ENCODE peak calls at places on chromosomes 3 and 15, in seven cellular contexts. P is right lobe of liver, W is body of pancreas, K is K562, G is GM12878, A is esophagus muscularis mucosa, S is heart left ventricle. O is an unnamed sample.

GRCh38 chr15:39381517-39381916 is 199.4 kb upstream of the THBS1 start:
- DNase-seq in G (peak), K (no peak), W (no peak), S (no peak), P (no peak), A (no peak), O (no peak)

GRCh38 chr3:144556392-144556791 is 584.8 kb downstream of the DIPK2A start:
- DNase-seq in P (no peak), G (peak), A (no peak), K (peak), S (no peak), W (no peak), O (no peak)

GRCh38 chr3:125202197-125202596 is 10.4 kb downstream of the SLC12A8 start:
- DNase-seq in P (no peak), W (no peak), G (no peak), K (peak), S (no peak), A (no peak), O (no peak)

GRCh38 chr3:8663177-8664061 is 18.8 kb upstream of the SSUH2 start:
- DNase-seq in G (peak), S (peak), K (peak), A (no peak), W (peak), P (peak), O (peak)

GRCh38 chr15:83106994-83107840 is at the start of gene TM6SF1:
- DNase-seq in W (no peak), A (no peak), P (peak), G (no peak), S (peak), K (peak), O (no peak)

GRCh38 chr3:172380632-172381031 is 67.6 kb downstream of the GHSR start:
- DNase-seq in W (no peak), G (no peak), P (no peak), S (no peak), A (no peak), K (no peak), O (no peak)

GRCh38 chr15:74795961-74796625 is 14.2 kb downstream of the CSK start:
- DNase-seq in P (no peak), W (no peak), A (no peak), S (no peak), G (no peak), K (no peak), O (no peak)

GRCh38 chr3:169953462-169954141 is 13.0 kb upstream of the SEC62 start:
- DNase-seq in A (no peak), G (no peak), W (no peak), S (no peak), P (no peak), K (no peak), O (no peak)

GRCh38 chr15:56243117-56243773 is 434 bp downstream of the RFX7 start:
- DNase-seq in W (peak), G (no peak), A (peak), P (peak), S (peak), K (peak), O (peak)

GRCh38 chr15:38565287-38565670 is 665 bp upstream of the RASGRP1 start:
- DNase-seq in G (no peak), A (peak), S (no peak), W (no peak), P (no peak), K (no peak), O (no peak)

GRCh38 chr15:59160880-59161593 is 45.6 kb upstream of the LDHAL6B start:
- DNase-seq in A (no peak), W (no peak), K (peak), G (no peak), S (no peak), P (no peak), O (peak)

GRCh38 chr3:71142440-71143161 is 440.9 kb downstream of the FOXP1 start:
- DNase-seq in A (no peak), K (no peak), W (no peak), P (no peak), S (no peak), G (no peak), O (no peak)

GRCh38 chr3:172213168-172213567 is 173.8 kb downstream of the FNDC3B start:
- DNase-seq in K (no peak), G (peak), W (no peak), A (no peak), S (no peak), P (no peak), O (no peak)

GRCh38 chr3:103609472-103609871 is 1174.7 kb downstream of the ZPLD1 start:
- DNase-seq in S (no peak), W (no peak), P (no peak), A (no peak), K (no peak), G (no peak), O (no peak)

GRCh38 chr15:83671603-83672002 is 17.7 kb downstream of the ADAMTSL3 start:
- DNase-seq in K (no peak), P (no peak), A (no peak), W (no peak), S (no peak), G (no peak), O (no peak)

GRCh38 chr3:179898024-179898423 is 138.7 kb downstream of the PEX5L start:
- DNase-seq in G (no peak), A (no peak), K (peak), S (no peak), W (peak), P (no peak), O (no peak)

GRCh38 chr3:147887797-147888196 is 478.6 kb downstream of the ZIC1 start:
- DNase-seq in A (no peak), K (no peak), G (no peak), S (no peak), W (no peak), P (no peak), O (no peak)

GRCh38 chr3:21357241-21357640 is 393.8 kb downstream of the ZNF385D start:
- DNase-seq in G (no peak), S (no peak), P (no peak), W (no peak), K (no peak), A (no peak), O (no peak)

GRCh38 chr3:51938780-51939425 is 2.8 kb downstream of the RRP9 start:
- DNase-seq in P (peak), S (no peak), G (no peak), W (no peak), K (no peak), A (no peak), O (peak)

GRCh38 chr3:53140575-53141467 is 10.6 kb upstream of the RFT1 start:
- DNase-seq in G (no peak), K (no peak), S (no peak), P (no peak), A (no peak), W (no peak), O (no peak)

GRCh38 chr3:139434764-139435291 is 41.5 kb downstream of the RBP2 start:
- DNase-seq in W (no peak), K (no peak), S (no peak), A (peak), G (no peak), P (no peak), O (peak)

GRCh38 chr15:36332301-36332700 is 247.1 kb upstream of the CDIN1 start:
- DNase-seq in S (no peak), A (no peak), G (no peak), P (no peak), K (no peak), W (no peak), O (no peak)

GRCh38 chr3:192825657-192826200 is 91.9 kb downstream of the MB21D2 start:
- DNase-seq in G (no peak), W (no peak), P (no peak), A (no peak), S (no peak), K (no peak), O (no peak)

GRCh38 chr3:87191175-87191574 is 35.9 kb upstream of the CHMP2B start:
- DNase-seq in A (no peak), G (no peak), W (no peak), K (no peak), P (no peak), S (no peak), O (no peak)

GRCh38 chr15:41347236-41347635 is 14.6 kb downstream of the NUSAP1 start:
- DNase-seq in P (no peak), G (no peak), S (no peak), W (no peak), K (no peak), A (no peak), O (no peak)

GRCh38 chr15:94125131-94125530 is 106.2 kb upstream of the MCTP2 start:
- DNase-seq in A (no peak), S (no peak), W (no peak), P (no peak), K (no peak), G (no peak), O (no peak)

GRCh38 chr3:45145681-45146614 is at the start of gene CDCP1:
- DNase-seq in W (peak), S (no peak), K (peak), P (no peak), A (no peak), G (no peak), O (peak)

GRCh38 chr3:42228796-42229195 is 37.2 kb downstream of the CCK start:
- DNase-seq in K (peak), A (no peak), S (no peak), P (no peak), G (no peak), W (no peak), O (no peak)

GRCh38 chr3:30496496-30496966 is 109.9 kb upstream of the TGFBR2 start:
- DNase-seq in K (no peak), W (no peak), P (no peak), G (no peak), A (no peak), S (no peak), O (no peak)

GRCh38 chr15:37984368-37984767 is 49.9 kb downstream of the TMCO5A start:
- DNase-seq in S (no peak), W (no peak), A (no peak), P (no peak), G (no peak), K (no peak), O (no peak)

GRCh38 chr3:124883766-124884473 is 3.2 kb downstream of the ITGB5 start:
- DNase-seq in W (no peak), P (no peak), G (no peak), S (no peak), K (no peak), A (no peak), O (no peak)

GRCh38 chr3:98977520-98977919 is 76.0 kb upstream of the DCBLD2 start:
- DNase-seq in K (no peak), G (peak), A (no peak), S (no peak), P (no peak), W (no peak), O (no peak)

GRCh38 chr3:152969557-152970300 is 134.8 kb downstream of the P2RY1 start:
- DNase-seq in K (no peak), G (no peak), P (no peak), S (no peak), W (no peak), A (no peak), O (no peak)

GRCh38 chr3:193948459-193948858 is 187.5 kb upstream of the HES1 start:
- DNase-seq in A (no peak), W (no peak), P (no peak), S (no peak), K (no peak), G (no peak), O (no peak)

GRCh38 chr3:131174752-131175151 is 148.1 kb downstream of the NEK11 start:
- DNase-seq in A (no peak), P (no peak), G (peak), S (no peak), W (no peak), K (no peak), O (no peak)

GRCh38 chr3:138232705-138233364 is 45.7 kb downstream of the ARMC8 start:
- DNase-seq in W (no peak), A (no peak), G (no peak), P (no peak), S (no peak), K (no peak), O (no peak)

GRCh38 chr15:58553365-58553918 is 121.7 kb downstream of the LIPC start:
- DNase-seq in A (no peak), S (no peak), G (no peak), P (peak), K (no peak), W (no peak), O (peak)

GRCh38 chr3:25448750-25449684 is 21.0 kb downstream of the RARB start:
- DNase-seq in P (peak), K (no peak), G (no peak), W (peak), S (peak), A (no peak), O (peak)

GRCh38 chr15:55198706-55199105 is 2.0 kb upstream of the RSL24D1 start:
- DNase-seq in K (no peak), P (no peak), S (no peak), W (no peak), A (no peak), G (no peak), O (no peak)

GRCh38 chr15:55196011-55196410 is 730 bp downstream of the RSL24D1 start:
- DNase-seq in A (no peak), P (no peak), G (no peak), W (no peak), K (no peak), S (no peak), O (no peak)

GRCh38 chr15:55197362-55197705 is 593 bp upstream of the RSL24D1 start:
- DNase-seq in A (no peak), W (no peak), S (no peak), G (no peak), K (peak), P (no peak), O (no peak)

GRCh38 chr15:55196458-55197361 is at the start of gene RSL24D1:
- DNase-seq in W (peak), A (peak), S (peak), P (peak), G (peak), K (peak), O (peak)

DNA sequence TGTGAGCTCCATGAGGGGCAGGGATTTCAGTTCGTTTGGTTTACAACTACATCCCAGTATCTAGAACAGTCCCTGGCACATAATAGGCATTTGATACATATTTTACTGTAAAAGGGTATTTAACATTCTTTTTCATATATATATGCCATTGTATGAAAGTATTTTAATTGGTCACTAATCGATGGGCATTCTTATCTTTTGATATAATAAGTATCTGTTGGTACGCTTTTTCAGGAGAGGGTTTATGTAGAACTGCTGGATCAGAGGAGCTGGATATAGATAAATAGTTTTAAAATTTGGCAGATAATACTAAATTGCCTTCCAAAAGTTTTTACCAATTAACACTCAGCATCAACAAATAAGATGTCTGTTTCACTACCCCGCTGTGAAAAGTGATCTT is 978 bp upstream of the RSL24D1 start:
- DNase-seq in S (no peak), W (no peak), A (no peak), K (no peak), G (no peak), P (no peak), O (no peak)
- H3K4me3 ChIP-seq in S (peak), W (no peak), A (peak), K (peak), G (peak), P (peak), O (no peak)

GRCh38 chr15:44317423-44317822 is 28.9 kb downstream of the GOLM2 start:
- DNase-seq in G (no peak), A (no peak), P (no peak), K (no peak), S (no peak), W (no peak), O (no peak)

GRCh38 chr15:44314512-44314911 is 26.0 kb downstream of the GOLM2 start:
- DNase-seq in K (no peak), S (no peak), G (no peak), A (no peak), P (no peak), W (no peak), O (no peak)

GRCh38 chr15:44315164-44315563 is 26.6 kb downstream of the GOLM2 start:
- DNase-seq in W (no peak), P (no peak), A (no peak), K (no peak), G (no peak), S (no peak), O (no peak)

GRCh38 chr15:44315773-44316465 is 27.4 kb downstream of the GOLM2 start:
- DNase-seq in A (no peak), K (no peak), G (no peak), S (no peak), W (no peak), P (no peak), O (no peak)

DNA sequence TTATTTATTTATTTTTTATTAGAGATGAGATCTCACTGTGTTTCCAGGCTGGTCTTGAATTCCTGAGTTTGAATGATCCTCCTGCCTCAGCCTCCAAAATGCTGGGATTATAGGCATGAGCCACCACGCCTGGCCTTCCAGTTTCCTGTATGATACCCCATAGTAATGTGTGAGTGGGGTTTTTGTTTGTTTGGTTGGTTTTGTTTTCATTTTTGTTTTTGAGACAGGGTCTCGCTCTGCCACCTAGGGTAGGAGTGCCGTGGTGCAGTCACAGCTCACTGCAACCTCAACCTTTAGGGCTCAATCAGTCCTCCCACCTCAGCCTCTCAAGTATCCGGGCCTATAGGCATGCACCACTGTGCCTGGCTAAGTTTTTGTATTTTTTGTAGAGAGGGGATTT is 30.9 kb downstream of the GOLM2 start:
- DNase-seq in A (no peak), W (no peak), S (no peak), G (peak), P (no peak), K (no peak), O (no peak)
- TF ChIP-seq CTCF in A (no peak), W (no peak), S (no peak), G (peak), P (no peak), K (peak), O (no peak)

GRCh38 chr15:63048986-63049665 is 6.6 kb downstream of the TPM1 start:
- DNase-seq in A (no peak), S (peak), G (no peak), P (peak), K (peak), W (peak), O (peak)
- TF ChIP-seq POLR2A in A (no peak), S (no peak), G (no peak), P (no peak), K (no peak), W (peak), O (no peak)

DNA sequence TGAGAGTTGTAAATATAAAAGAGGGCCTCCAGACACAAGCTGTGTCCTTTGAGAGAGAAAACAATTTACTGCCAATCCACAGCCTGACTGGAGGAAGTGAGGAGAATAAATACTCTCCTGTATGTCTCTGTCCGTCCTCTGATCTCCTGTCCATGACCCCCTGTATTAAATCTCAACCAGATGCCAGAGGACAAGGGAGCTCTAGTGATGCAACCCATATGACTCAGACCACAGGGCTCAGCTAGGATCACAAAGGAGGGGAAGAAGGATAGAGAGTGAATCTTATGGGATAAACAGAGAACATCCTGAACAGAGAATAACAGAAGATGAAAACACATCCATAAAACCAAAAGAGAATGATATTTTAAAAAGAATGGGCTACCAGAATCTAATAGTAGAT is 482.6 kb downstream of the PLOD2 start:
- DNase-seq in A (no peak), K (no peak), P (no peak), S (no peak), W (no peak), G (no peak), O (no peak)
- H3K4me3 ChIP-seq in A (no peak), K (no peak), P (no peak), S (no peak), W (no peak), G (no peak), O (no peak)

GRCh38 chr3:150410311-150411105 is 2.4 kb downstream of the TSC22D2 start:
- DNase-seq in P (peak), S (peak), A (no peak), W (peak), G (no peak), K (no peak), O (peak)
- TF ChIP-seq CTCF in P (no peak), S (no peak), A (no peak), W (no peak), G (no peak), K (no peak), O (no peak)